ENCODE peak calls at places on chromosomes 7 and 10, in ten cellular contexts. B is lower lobe of right lung; R is lung; I is mesendoderm; A is colonic mucosa; Z is ovary; V is CD4-positive, alpha-beta T cell; F is SK-N-SH; Q is HL-60; X is WERI-Rb-1. P is an unnamed sample.

GRCh38 chr10:89219512-89220218 is 12.5 kb upstream of the CH25H start:
- DNase-seq in Z (no peak), I (no peak), F (no peak), X (no peak), R (no peak), A (no peak), B (peak; percentile 51), Q (no peak), V (no peak), P (no peak)

GRCh38 chr10:97235353-97235752 is 49.6 kb upstream of the SLIT1 start:
- DNase-seq in I (no peak), F (no peak), X (no peak), B (no peak), R (no peak), V (no peak), A (no peak), Z (no peak), Q (no peak), P (no peak)

GRCh38 chr7:44540592-44541027 is 520 bp downstream of the NPC1L1 start:
- DNase-seq in Q (no peak), V (no peak), F (no peak), X (no peak), A (no peak), B (no peak), I (no peak), Z (no peak), R (no peak), P (no peak)

GRCh38 chr10:104638861-104639594 is 2.1 kb upstream of the SORCS3 start:
- DNase-seq in A (no peak), I (peak; percentile 77), B (no peak), R (no peak), V (no peak), Q (no peak), Z (no peak), F (peak; percentile 86), X (peak; percentile 46), P (no peak)

GRCh38 chr7:116628971-116629586 is 42.9 kb upstream of the MET start:
- DNase-seq in A (no peak), B (no peak), X (no peak), R (no peak), Q (no peak), Z (no peak), I (no peak), V (no peak), F (no peak), P (no peak)

GRCh38 chr10:102814873-102815661 is 22.1 kb downstream of the CYP17A1 start:
- DNase-seq in F (peak; percentile 31), A (no peak), V (no peak), Z (peak; percentile 79), X (no peak), R (peak; percentile 51), B (peak; percentile 81), Q (peak; percentile 32), I (no peak), P (no peak)

GRCh38 chr7:36677769-36678435 is 46.4 kb downstream of the AOAH start:
- DNase-seq in X (no peak), A (no peak), F (no peak), Z (no peak), R (no peak), V (no peak), Q (no peak), B (no peak), I (no peak), P (no peak)

GRCh38 chr7:104936546-104936945 is 77.5 kb upstream of the KMT2E start:
- DNase-seq in X (no peak), V (no peak), F (no peak), B (no peak), Q (no peak), Z (no peak), A (peak; percentile 18), R (no peak), I (no peak), P (no peak)

GRCh38 chr7:81618400-81619014 is 151.3 kb downstream of the HGF start:
- DNase-seq in V (no peak), A (no peak), R (no peak), I (peak; percentile 70), Q (no peak), B (no peak), X (no peak), Z (no peak), F (no peak), P (no peak)

GRCh38 chr7:108049962-108050361 is 47.0 kb upstream of the LAMB1 start:
- DNase-seq in B (no peak), R (no peak), I (no peak), Q (no peak), X (no peak), V (no peak), A (no peak), F (no peak), Z (no peak), P (no peak)

GRCh38 chr7:130421685-130422084 is 19.1 kb downstream of the CEP41 start:
- DNase-seq in B (no peak), V (no peak), Z (no peak), R (no peak), Q (peak; percentile 27), I (no peak), A (no peak), X (no peak), F (no peak), P (no peak)

GRCh38 chr10:4201866-4202825 is 417.1 kb upstream of the KLF6 start:
- DNase-seq in F (peak; percentile 65), R (no peak), V (no peak), A (no peak), X (no peak), B (no peak), I (peak; percentile 51), Q (no peak), Z (no peak), P (no peak)

GRCh38 chr10:68796609-68797008 is 30.7 kb upstream of the STOX1 start:
- DNase-seq in I (no peak), Q (no peak), X (no peak), B (no peak), F (no peak), Z (no peak), R (no peak), V (no peak), A (no peak), P (peak; percentile 87)

GRCh38 chr10:124212702-124213101 is 119.3 kb upstream of the CHST15 start:
- DNase-seq in A (no peak), R (no peak), F (no peak), X (no peak), B (no peak), Q (no peak), Z (no peak), I (no peak), V (no peak), P (no peak)
- H3K27ac ChIP-seq in A (no peak overlapping the region), R (no peak overlapping the region), F (no peak overlapping the region), X (no peak overlapping the region), B (no peak overlapping the region), Q (no peak overlapping the region), Z (no peak overlapping the region), I (no peak overlapping the region), V (no peak overlapping the region), P (peak overlapping the region; percentile 28)

GRCh38 chr7:123784263-123784662 is 35.5 kb upstream of the WASL start:
- DNase-seq in Z (no peak), I (no peak), Q (no peak), F (no peak), V (no peak), R (no peak), X (no peak), A (no peak), B (no peak), P (no peak)
- H3K27ac ChIP-seq in Z (no peak overlapping the region), I (no peak overlapping the region), Q (no peak overlapping the region), F (no peak overlapping the region), V (no peak overlapping the region), R (no peak overlapping the region), X (no peak overlapping the region), A (peak overlapping the region; percentile 74), B (no peak overlapping the region), P (peak overlapping the region; percentile 41)

DNA sequence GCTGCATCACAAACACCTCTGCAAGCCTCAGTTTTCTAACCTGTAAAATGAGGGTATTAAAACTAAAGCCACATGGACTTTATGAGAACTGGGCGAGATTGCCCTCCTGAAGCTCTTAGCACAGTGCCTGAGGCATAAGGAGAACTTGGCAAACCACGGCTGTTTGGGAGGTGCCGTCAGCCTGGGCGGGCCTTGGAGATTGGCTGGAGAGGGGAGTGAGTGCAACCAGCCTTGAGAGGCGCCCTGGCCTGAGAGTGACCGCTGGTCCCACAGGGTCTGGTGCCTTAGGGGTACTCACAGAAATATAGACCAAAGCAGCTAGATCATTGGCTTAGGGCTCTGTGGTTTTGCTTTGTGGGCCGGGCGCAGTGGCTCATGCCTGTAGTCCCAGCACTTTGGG is 5.5 kb upstream of the TNS3 start:
- DNase-seq in F (no peak), Z (no peak), X (no peak), R (peak; percentile 71), Q (peak; percentile 29), V (no peak), B (peak; percentile 79), A (no peak), I (no peak), P (no peak)
- H3K27ac ChIP-seq in F (no peak overlapping the region), Z (no peak overlapping the region), X (no peak overlapping the region), R (no peak overlapping the region), Q (no peak overlapping the region), V (no peak overlapping the region), B (peak overlapping the region; percentile 41), A (no peak overlapping the region), I (no peak overlapping the region), P (no peak overlapping the region)

DNA sequence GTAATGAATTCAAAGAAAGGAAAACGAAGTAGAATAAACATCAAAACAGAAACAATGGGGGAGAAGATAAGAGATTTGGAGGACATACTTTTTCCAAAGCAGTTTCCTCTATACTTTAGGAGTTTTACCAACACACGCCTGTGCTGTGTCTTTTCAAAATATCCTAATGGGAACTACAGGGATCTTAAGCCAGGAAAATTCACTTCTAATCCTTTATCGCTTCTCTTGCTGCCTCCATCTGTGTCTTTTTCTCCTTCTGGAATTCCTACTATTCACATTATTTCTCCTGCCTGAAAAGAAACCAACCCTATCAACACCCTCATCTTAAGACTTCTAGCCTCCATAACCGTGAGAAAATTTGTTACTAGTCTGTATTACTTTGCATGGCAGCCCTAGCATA is 6.8 kb downstream of the HNRNPF start:
- DNase-seq in Z (no peak), R (no peak), V (no peak), Q (no peak), F (no peak), I (no peak), X (no peak), A (no peak), B (no peak), P (no peak)
- H3K27ac ChIP-seq in Z (no peak overlapping the region), R (no peak overlapping the region), V (no peak overlapping the region), Q (no peak overlapping the region), F (no peak overlapping the region), I (no peak overlapping the region), X (no peak overlapping the region), A (no peak overlapping the region), B (no peak overlapping the region), P (peak overlapping the region; percentile 8)